ENCODE peak calls at places on chromosomes 7 and 10, in five cellular contexts. P is A549, C is ovary, E is body of pancreas, M is mesenchymal stem cell. L is an unnamed sample.

GRCh38 chr10:1064172-1064571 is 8.0 kb downstream of the WDR37 start:
- DNase-seq in C (no peak), M (no peak), E (no peak), P (no peak), L (no peak)

GRCh38 chr10:111113961-111114830 is 37.4 kb downstream of the ADRA2A start:
- DNase-seq in M (no peak), P (no peak), C (no peak), E (no peak), L (no peak)

GRCh38 chr10:11305825-11306601 is 288.3 kb downstream of the CELF2 start:
- DNase-seq in P (no peak), C (no peak), E (no peak), M (no peak), L (no peak)

GRCh38 chr7:11742496-11742895 is 89.5 kb downstream of the THSD7A start:
- DNase-seq in P (no peak), C (no peak), E (no peak), M (no peak), L (no peak)

GRCh38 chr10:90985301-90985700 is 64.4 kb upstream of the ANKRD1 start:
- DNase-seq in E (no peak), M (no peak), P (no peak), C (no peak), L (no peak)

GRCh38 chr7:47195641-47196040 is 386.3 kb downstream of the TNS3 start:
- DNase-seq in C (no peak), P (peak; percentile 44), E (no peak), M (no peak), L (no peak)

GRCh38 chr7:23380961-23381360 is 81.8 kb downstream of the MALSU1 start:
- DNase-seq in C (no peak), E (no peak), P (no peak), M (no peak), L (no peak)

GRCh38 chr7:78786055-78786454 is 667.4 kb downstream of the MAGI2 start:
- DNase-seq in M (no peak), P (no peak), E (no peak), C (no peak), L (no peak)

GRCh38 chr7:55533050-55533728 is 39.1 kb downstream of the VOPP1 start:
- DNase-seq in E (no peak), C (no peak), M (peak; percentile 82), P (no peak), L (no peak)

GRCh38 chr7:50037106-50037505 is 55.9 kb downstream of the ZPBP start:
- DNase-seq in P (no peak), E (no peak), C (no peak), M (no peak), L (no peak)

GRCh38 chr7:113548137-113548536 is 370.7 kb downstream of the PPP1R3A start:
- DNase-seq in P (no peak), C (no peak), M (no peak), E (no peak), L (no peak)

GRCh38 chr10:24574578-24575155 is 149.0 kb downstream of the ARHGAP21 start:
- DNase-seq in P (no peak), C (no peak), M (no peak), E (no peak), L (no peak)

GRCh38 chr7:2936891-2937580 is 92.9 kb upstream of the GNA12 start:
- DNase-seq in C (no peak), M (no peak), E (no peak), P (no peak), L (no peak)

GRCh38 chr10:34650156-34650555 is 164.9 kb downstream of the PARD3 start:
- DNase-seq in E (no peak), C (no peak), M (no peak), P (no peak), L (no peak)

GRCh38 chr7:97179454-97180104 is 62.1 kb downstream of the SDHAF3 start:
- DNase-seq in C (peak; percentile 34), P (peak; percentile 66), E (peak; percentile 47), M (peak; percentile 72), L (no peak)

GRCh38 chr7:55111007-55111406 is 92.2 kb downstream of the EGFR start:
- DNase-seq in P (no peak), M (peak; percentile 76), C (no peak), E (no peak), L (peak; percentile 71)

GRCh38 chr7:143042821-143043271 is 9.3 kb upstream of the OR6V1 start:
- DNase-seq in P (no peak), C (no peak), M (no peak), E (no peak), L (no peak)

GRCh38 chr7:122327969-122328368 is 23.4 kb upstream of the FEZF1 start:
- DNase-seq in M (no peak), C (no peak), E (no peak), P (no peak), L (no peak)

GRCh38 chr7:122329145-122329802 is 24.7 kb upstream of the FEZF1 start:
- DNase-seq in P (no peak), C (no peak), E (no peak), M (no peak), L (no peak)
- H3K27ac ChIP-seq in P (no peak overlapping the region), C (no peak overlapping the region), E (no peak overlapping the region), M (no peak overlapping the region), L (no peak overlapping the region)

DNA sequence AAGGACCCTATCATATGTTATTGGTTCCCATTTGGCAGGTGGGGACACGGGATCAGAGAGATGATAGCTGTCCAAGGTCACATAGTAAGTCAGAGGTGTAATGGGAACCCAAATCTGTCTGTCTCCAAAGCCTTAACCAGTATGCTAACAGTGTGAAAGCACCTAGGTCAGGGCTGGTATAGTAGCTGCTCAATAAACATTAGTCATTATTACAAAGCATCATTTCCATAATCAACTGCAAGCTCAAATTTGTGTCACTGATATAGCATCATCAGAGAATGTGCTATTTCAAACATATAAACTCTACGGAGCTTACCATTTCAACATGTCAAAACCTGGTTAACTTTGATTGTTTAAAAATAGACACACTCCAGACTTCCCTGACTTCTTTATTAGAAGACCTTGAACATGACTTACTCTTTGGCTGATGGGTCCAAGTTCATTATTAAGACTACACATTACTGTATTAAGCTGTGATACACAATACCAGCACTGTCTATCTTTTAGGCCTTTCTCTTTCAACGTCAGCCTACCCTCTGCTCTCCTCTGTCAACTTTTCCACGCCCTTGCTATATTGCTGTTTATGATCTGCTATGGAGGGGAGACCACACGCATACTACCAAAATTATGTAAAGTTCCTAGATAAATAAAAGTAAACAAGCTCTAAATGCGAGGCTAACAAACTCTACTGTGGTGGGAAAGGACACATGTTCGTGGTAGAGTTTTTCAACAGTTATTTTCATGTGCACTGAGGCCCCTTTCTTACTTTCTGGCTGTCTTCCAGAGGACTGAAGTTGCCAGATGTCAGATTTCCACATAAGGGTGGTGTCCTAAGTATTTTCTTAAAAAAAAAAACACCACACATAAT is 33.6 kb downstream of the DNMBP start:
- DNase-seq in M (peak; percentile 90), E (no peak), C (peak; percentile 58), P (no peak), L (no peak)
- H3K4me3 ChIP-seq in M (no peak overlapping the region), E (no peak overlapping the region), C (no peak overlapping the region), P (no peak overlapping the region), L (peak overlapping the region; percentile 34)

GRCh38 chr7:95843286-95843685 is 70.9 kb downstream of the DYNC1I1 start:
- DNase-seq in E (no peak), C (no peak), M (no peak), P (peak; percentile 31), L (no peak)
- H3K27ac ChIP-seq in E (no peak overlapping the region), C (no peak overlapping the region), M (no peak overlapping the region), P (no peak overlapping the region), L (no peak overlapping the region)

GRCh38 chr7:105877736-105878135 is 1.3 kb upstream of the ATXN7L1 start:
- DNase-seq in M (peak; percentile 33), C (no peak), P (no peak), E (no peak), L (no peak)

GRCh38 chr7:105876091-105876963 is at the start of gene ATXN7L1:
- DNase-seq in E (peak; percentile 95), C (peak; percentile 96), M (peak; percentile 98), P (peak; percentile 96), L (peak; percentile 94)

GRCh38 chr7:105875505-105875904 is 894 bp downstream of the ATXN7L1 start:
- DNase-seq in P (no peak), C (no peak), E (no peak), M (no peak), L (no peak)

GRCh38 chr7:105878746-105879605 is 2.6 kb upstream of the ATXN7L1 start:
- DNase-seq in E (no peak), C (no peak), P (no peak), M (no peak), L (no peak)

DNA sequence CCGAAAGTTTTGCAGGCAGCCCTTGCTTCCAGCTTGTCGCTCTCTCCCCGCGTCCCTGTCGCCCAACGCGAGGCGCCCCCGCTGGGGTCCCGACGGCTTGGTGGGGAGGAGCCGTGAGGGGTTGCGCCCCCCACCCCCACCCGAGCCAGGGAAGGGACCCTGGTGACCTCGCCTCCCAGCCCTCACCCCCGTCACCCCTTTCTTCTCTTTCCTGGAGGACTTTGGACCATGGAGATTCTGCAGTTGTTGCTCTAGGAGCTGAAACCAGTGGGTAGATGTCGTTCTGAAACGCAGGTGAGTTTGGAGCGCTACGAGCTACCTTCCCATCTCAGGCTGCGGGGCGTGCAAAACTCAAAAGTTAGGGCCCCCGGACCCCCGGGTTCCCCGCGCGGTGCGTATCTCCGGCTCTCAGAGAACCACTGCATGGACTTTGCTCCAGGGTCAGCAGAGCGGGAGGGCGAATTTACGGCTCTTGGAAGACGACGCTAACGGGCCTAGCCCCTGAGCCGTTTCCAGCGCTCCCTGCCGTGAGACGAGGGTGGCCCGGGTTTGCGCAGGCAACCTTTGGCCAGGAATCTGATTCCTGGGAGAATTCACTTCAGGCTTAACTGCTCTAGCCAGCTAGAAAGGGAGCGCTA is 684 bp upstream of the ATXN7L1 start:
- DNase-seq in E (peak; percentile 54), C (peak; percentile 45), M (peak; percentile 67), P (peak; percentile 68), L (peak; percentile 59)
- H3K4me3 ChIP-seq in E (peak overlapping the region; percentile 62), C (peak overlapping the region; percentile 88), M (peak overlapping the region; percentile 71), P (peak overlapping the region; percentile 84), L (peak overlapping the region; percentile 62)

GRCh38 chr7:98797150-98797549 is 72.7 kb downstream of the TMEM130 start:
- DNase-seq in E (no peak), P (no peak), M (no peak), C (no peak), L (peak; percentile 81)

GRCh38 chr7:98800996-98801395 is 68.8 kb downstream of the TMEM130 start:
- DNase-seq in C (no peak), P (no peak), E (no peak), M (no peak), L (no peak)

GRCh38 chr7:98795741-98796493 is 73.9 kb downstream of the TMEM130 start:
- DNase-seq in P (no peak), M (no peak), C (no peak), E (no peak), L (no peak)
- H3K27ac ChIP-seq in P (no peak overlapping the region), M (no peak overlapping the region), C (no peak overlapping the region), E (no peak overlapping the region), L (no peak overlapping the region)

GRCh38 chr10:71213761-71214440 is 1.5 kb downstream of the UNC5B start:
- DNase-seq in C (peak; percentile 53), P (peak; percentile 33), M (peak; percentile 89), E (peak; percentile 53), L (peak; percentile 42)
- H3K4me3 ChIP-seq in C (peak overlapping the region; percentile 49), P (peak overlapping the region; percentile 60), M (no peak overlapping the region), E (no peak overlapping the region), L (peak overlapping the region; percentile 95)

DNA sequence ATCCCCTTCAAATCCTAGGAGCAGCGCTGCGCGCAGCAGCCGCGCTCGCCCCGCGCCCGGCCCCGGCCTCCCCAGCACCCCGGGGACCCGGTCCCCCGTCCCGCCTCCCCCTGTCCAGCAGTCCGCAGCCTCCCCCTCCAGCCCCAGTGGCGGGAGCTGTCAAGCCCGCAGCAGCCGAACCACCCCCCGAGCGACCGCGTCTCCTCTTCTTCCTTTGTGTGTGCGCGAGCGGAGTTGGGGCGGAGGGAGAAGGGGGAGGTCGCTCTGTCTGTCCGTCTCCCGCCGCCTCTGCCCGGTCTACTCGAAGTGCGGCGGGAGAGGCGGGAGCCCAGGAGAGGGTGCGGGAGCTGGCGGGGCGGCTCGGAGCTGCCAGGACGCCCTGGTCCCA is 375 bp upstream of the CHN2 start:
- DNase-seq in M (peak; percentile 9), E (peak; percentile 55), C (peak; percentile 23), P (no peak), L (no peak)
- H3K27ac ChIP-seq in M (no peak overlapping the region), E (peak overlapping the region; percentile 96), C (no peak overlapping the region), P (peak overlapping the region; percentile 50), L (no peak overlapping the region)